ENCODE peak calls at places on chromosome 21, in six cellular contexts. One of them, this sample, is unnamed.
A peak's percentile ranks its signal among the peaks of the same experiment; 100 is the strongest.

GRCh38 chr21:36261459-36261858 is 58.5 kb upstream of the MORC3 start:
- DNase-seq in caudate nucleus: no peak
- DNase-seq in activated CD8-positive, alpha-beta memory T cell treated with anti-CD3 and anti-CD28 coated beads for 24 hours: no peak
- DNase-seq in fibroblast of the aortic adventitia: no peak
- DNase-seq in AG04449: no peak
- DNase-seq in neural crest cell: no peak
- DNase-seq in this sample: no peak

GRCh38 chr21:32336711-32337110 is 38.1 kb downstream of the MRAP start:
- DNase-seq in fibroblast of the aortic adventitia: no peak
- DNase-seq in caudate nucleus: no peak
- DNase-seq in activated CD8-positive, alpha-beta memory T cell treated with anti-CD3 and anti-CD28 coated beads for 24 hours: peak; percentile 42
- DNase-seq in neural crest cell: no peak
- DNase-seq in AG04449: no peak
- DNase-seq in this sample: no peak

GRCh38 chr21:24115141-24115540 is 1492.1 kb downstream of the MRPL39 start:
- DNase-seq in AG04449: no peak
- DNase-seq in neural crest cell: no peak
- DNase-seq in fibroblast of the aortic adventitia: no peak
- DNase-seq in activated CD8-positive, alpha-beta memory T cell treated with anti-CD3 and anti-CD28 coated beads for 24 hours: no peak
- DNase-seq in caudate nucleus: no peak
- DNase-seq in this sample: no peak

GRCh38 chr21:42336065-42336464 is 14.7 kb downstream of the TFF2 start:
- DNase-seq in AG04449: no peak
- DNase-seq in fibroblast of the aortic adventitia: no peak
- DNase-seq in caudate nucleus: no peak
- DNase-seq in neural crest cell: no peak
- DNase-seq in activated CD8-positive, alpha-beta memory T cell treated with anti-CD3 and anti-CD28 coated beads for 24 hours: no peak
- DNase-seq in this sample: no peak

GRCh38 chr21:42880352-42880751 is 1.0 kb upstream of the WDR4 start:
- DNase-seq in fibroblast of the aortic adventitia: no peak
- DNase-seq in caudate nucleus: no peak
- DNase-seq in AG04449: no peak
- DNase-seq in neural crest cell: no peak
- DNase-seq in activated CD8-positive, alpha-beta memory T cell treated with anti-CD3 and anti-CD28 coated beads for 24 hours: no peak
- DNase-seq in this sample: no peak

GRCh38 chr21:34187935-34188334 is 114.6 kb downstream of the MRPS6 start:
- DNase-seq in activated CD8-positive, alpha-beta memory T cell treated with anti-CD3 and anti-CD28 coated beads for 24 hours: no peak
- DNase-seq in AG04449: no peak
- DNase-seq in caudate nucleus: no peak
- DNase-seq in neural crest cell: no peak
- DNase-seq in fibroblast of the aortic adventitia: peak; percentile 87
- DNase-seq in this sample: peak; percentile 79

GRCh38 chr21:37636152-37636860 is 269.7 kb downstream of the DYRK1A start:
- DNase-seq in activated CD8-positive, alpha-beta memory T cell treated with anti-CD3 and anti-CD28 coated beads for 24 hours: no peak
- DNase-seq in caudate nucleus: no peak
- DNase-seq in AG04449: peak; percentile 79
- DNase-seq in neural crest cell: no peak
- DNase-seq in fibroblast of the aortic adventitia: peak; percentile 90
- DNase-seq in this sample: no peak

GRCh38 chr21:29382029-29382654 is 83.4 kb downstream of the BACH1 start:
- DNase-seq in activated CD8-positive, alpha-beta memory T cell treated with anti-CD3 and anti-CD28 coated beads for 24 hours: no peak
- DNase-seq in neural crest cell: no peak
- DNase-seq in AG04449: peak; percentile 45
- DNase-seq in caudate nucleus: no peak
- DNase-seq in fibroblast of the aortic adventitia: peak; percentile 37
- DNase-seq in this sample: no peak

GRCh38 chr21:45932922-45933502 is 48.6 kb upstream of the COL6A1 start:
- DNase-seq in AG04449: no peak
- DNase-seq in fibroblast of the aortic adventitia: no peak
- DNase-seq in caudate nucleus: no peak
- DNase-seq in neural crest cell: no peak
- DNase-seq in activated CD8-positive, alpha-beta memory T cell treated with anti-CD3 and anti-CD28 coated beads for 24 hours: no peak
- DNase-seq in this sample: no peak

GRCh38 chr21:31897311-31897710 is 24.5 kb downstream of the HUNK start:
- DNase-seq in fibroblast of the aortic adventitia: no peak
- DNase-seq in neural crest cell: no peak
- DNase-seq in activated CD8-positive, alpha-beta memory T cell treated with anti-CD3 and anti-CD28 coated beads for 24 hours: no peak
- DNase-seq in AG04449: no peak
- DNase-seq in caudate nucleus: no peak
- DNase-seq in this sample: no peak

GRCh38 chr21:36532769-36533467 is 53.0 kb upstream of the CLDN14 start:
- DNase-seq in fibroblast of the aortic adventitia: no peak
- DNase-seq in activated CD8-positive, alpha-beta memory T cell treated with anti-CD3 and anti-CD28 coated beads for 24 hours: no peak
- DNase-seq in AG04449: no peak
- DNase-seq in neural crest cell: no peak
- DNase-seq in caudate nucleus: no peak
- DNase-seq in this sample: no peak

GRCh38 chr21:10463156-10463555 is 58.2 kb upstream of the TPTE start:
- DNase-seq in fibroblast of the aortic adventitia: no peak
- DNase-seq in neural crest cell: no peak
- DNase-seq in caudate nucleus: no peak
- DNase-seq in activated CD8-positive, alpha-beta memory T cell treated with anti-CD3 and anti-CD28 coated beads for 24 hours: no peak
- DNase-seq in AG04449: no peak
- DNase-seq in this sample: no peak

GRCh38 chr21:34074283-34075098 is 1.1 kb downstream of the MRPS6 start:
- DNase-seq in caudate nucleus: no peak
- DNase-seq in AG04449: no peak
- DNase-seq in activated CD8-positive, alpha-beta memory T cell treated with anti-CD3 and anti-CD28 coated beads for 24 hours: no peak
- DNase-seq in fibroblast of the aortic adventitia: peak; percentile 26
- DNase-seq in neural crest cell: peak; percentile 8
- DNase-seq in this sample: no peak

GRCh38 chr21:34946385-34947121 is 102.5 kb downstream of the RUNX1 start:
- DNase-seq in AG04449: no peak
- DNase-seq in caudate nucleus: no peak
- DNase-seq in activated CD8-positive, alpha-beta memory T cell treated with anti-CD3 and anti-CD28 coated beads for 24 hours: no peak
- DNase-seq in fibroblast of the aortic adventitia: no peak
- DNase-seq in neural crest cell: no peak
- DNase-seq in this sample: no peak

GRCh38 chr21:20822559-20823133 is 175.6 kb upstream of the NCAM2 start:
- DNase-seq in activated CD8-positive, alpha-beta memory T cell treated with anti-CD3 and anti-CD28 coated beads for 24 hours: no peak
- DNase-seq in caudate nucleus: no peak
- DNase-seq in neural crest cell: no peak
- DNase-seq in fibroblast of the aortic adventitia: no peak
- DNase-seq in AG04449: no peak
- DNase-seq in this sample: no peak

GRCh38 chr21:43866659-43867331 is 1.8 kb downstream of the AGPAT3 start:
- DNase-seq in neural crest cell: no peak
- DNase-seq in activated CD8-positive, alpha-beta memory T cell treated with anti-CD3 and anti-CD28 coated beads for 24 hours: peak; percentile 73
- DNase-seq in fibroblast of the aortic adventitia: no peak
- DNase-seq in caudate nucleus: no peak
- DNase-seq in AG04449: no peak
- DNase-seq in this sample: no peak

GRCh38 chr21:45590726-45591618 is 48.7 kb upstream of the SLC19A1 start:
- DNase-seq in AG04449: no peak
- DNase-seq in neural crest cell: no peak
- DNase-seq in fibroblast of the aortic adventitia: no peak
- DNase-seq in activated CD8-positive, alpha-beta memory T cell treated with anti-CD3 and anti-CD28 coated beads for 24 hours: peak; percentile 87
- DNase-seq in caudate nucleus: no peak
- DNase-seq in this sample: peak; percentile 70

GRCh38 chr21:41369105-41369914 is 7.5 kb downstream of the MX2 start:
- DNase-seq in neural crest cell: peak; percentile 14
- DNase-seq in fibroblast of the aortic adventitia: no peak
- DNase-seq in activated CD8-positive, alpha-beta memory T cell treated with anti-CD3 and anti-CD28 coated beads for 24 hours: peak; percentile 73
- DNase-seq in AG04449: no peak
- DNase-seq in caudate nucleus: no peak
- DNase-seq in this sample: peak; percentile 73

GRCh38 chr21:37008705-37009104 is 2.2 kb downstream of the RIPPLY3 start:
- DNase-seq in AG04449: no peak
- DNase-seq in neural crest cell: no peak
- DNase-seq in activated CD8-positive, alpha-beta memory T cell treated with anti-CD3 and anti-CD28 coated beads for 24 hours: no peak
- DNase-seq in fibroblast of the aortic adventitia: no peak
- DNase-seq in caudate nucleus: no peak
- DNase-seq in this sample: no peak

GRCh38 chr21:37168666-37169065 is 95.6 kb downstream of the TTC3 start:
- DNase-seq in caudate nucleus: no peak
- DNase-seq in fibroblast of the aortic adventitia: peak; percentile 4
- DNase-seq in AG04449: no peak
- DNase-seq in neural crest cell: no peak
- DNase-seq in activated CD8-positive, alpha-beta memory T cell treated with anti-CD3 and anti-CD28 coated beads for 24 hours: no peak
- DNase-seq in this sample: no peak

GRCh38 chr21:14438204-14438603 is 55.3 kb upstream of the HSPA13 start:
- DNase-seq in AG04449: no peak
- DNase-seq in neural crest cell: no peak
- DNase-seq in fibroblast of the aortic adventitia: peak; percentile 6
- DNase-seq in caudate nucleus: no peak
- DNase-seq in activated CD8-positive, alpha-beta memory T cell treated with anti-CD3 and anti-CD28 coated beads for 24 hours: no peak
- DNase-seq in this sample: no peak